ENCODE peak calls at places on chromosomes 11 and 22, in five cellular contexts. V is CD8-positive, alpha-beta T cell; O is IMR-90; X is K562; Z is prostate gland. E is an unnamed sample.

GRCh38 chr11:80960331-80961095 is 1519.7 kb upstream of the TENM4 start:
- DNase-seq in V (no peak), O (no peak), X (no peak), Z (no peak), E (no peak)

GRCh38 chr11:72721689-72722049 is 30.5 kb downstream of the ARAP1 start:
- DNase-seq in V (peak), O (no peak), X (no peak), Z (peak), E (no peak)

GRCh38 chr11:12834166-12834565 is 159.9 kb downstream of the TEAD1 start:
- DNase-seq in V (no peak), O (no peak), X (no peak), Z (no peak), E (no peak)

GRCh38 chr11:21321530-21321929 is 652.1 kb downstream of the NELL1 start:
- DNase-seq in V (no peak), O (no peak), X (no peak), Z (no peak), E (no peak)

GRCh38 chr11:61899146-61899841 is 7.9 kb upstream of the FADS3 start:
- DNase-seq in V (peak), O (peak), X (peak), Z (peak), E (no peak)

GRCh38 chr22:45916515-45916914 is 60.4 kb downstream of the WNT7B start:
- DNase-seq in V (no peak), O (no peak), X (no peak), Z (no peak), E (no peak)

GRCh38 chr11:106956887-106957505 is 61.3 kb downstream of the GUCY1A2 start:
- DNase-seq in V (no peak), O (no peak), X (no peak), Z (no peak), E (no peak)

GRCh38 chr22:47294222-47294532 is 531.7 kb downstream of the TBC1D22A start:
- DNase-seq in V (no peak), O (peak), X (no peak), Z (no peak), E (no peak)

DNA sequence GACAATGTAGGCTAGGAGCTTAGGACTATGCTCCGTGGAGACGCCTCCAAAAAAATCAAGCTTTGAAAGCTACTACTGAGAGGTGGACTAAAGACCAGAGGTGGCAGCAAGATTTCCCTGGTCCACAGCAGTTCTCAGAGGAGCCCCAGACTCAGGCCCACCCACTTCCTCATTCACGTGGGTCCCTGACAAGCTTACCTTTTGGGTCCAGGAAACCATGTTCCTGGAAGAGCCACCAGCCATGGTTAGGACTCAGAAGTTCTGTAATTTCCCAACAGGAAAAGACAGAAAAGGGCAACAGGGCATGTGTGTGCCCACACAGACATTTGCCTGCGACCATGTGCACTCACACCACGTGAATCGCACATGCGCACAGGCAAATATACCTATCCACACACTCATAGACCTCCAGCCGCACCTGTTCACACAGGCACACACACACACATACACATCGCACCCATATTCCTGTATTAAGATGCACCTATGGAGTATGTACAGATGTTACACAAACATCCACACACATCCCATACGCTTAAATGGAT is 42.9 kb downstream of the LRRC32 start:
- DNase-seq in V (no peak), O (no peak), X (no peak), Z (no peak), E (no peak)
- H3K27ac ChIP-seq in V (no peak), O (no peak), X (no peak), Z (no peak), E (no peak)

GRCh38 chr11:67401495-67402191 is at the start of gene PPP1CA:
- DNase-seq in V (peak), O (peak), X (peak), Z (peak), E (peak)
- TF ChIP-seq CTCF in V (peak), O (peak), X (peak), Z (peak), E (no peak)

GRCh38 chr22:37310075-37310606 is 27.8 kb downstream of the CYTH4 start:
- DNase-seq in V (no peak), O (no peak), X (peak), Z (no peak), E (no peak)
- H3K27ac ChIP-seq in V (no peak), O (no peak), X (peak), Z (no peak), E (no peak)

DNA sequence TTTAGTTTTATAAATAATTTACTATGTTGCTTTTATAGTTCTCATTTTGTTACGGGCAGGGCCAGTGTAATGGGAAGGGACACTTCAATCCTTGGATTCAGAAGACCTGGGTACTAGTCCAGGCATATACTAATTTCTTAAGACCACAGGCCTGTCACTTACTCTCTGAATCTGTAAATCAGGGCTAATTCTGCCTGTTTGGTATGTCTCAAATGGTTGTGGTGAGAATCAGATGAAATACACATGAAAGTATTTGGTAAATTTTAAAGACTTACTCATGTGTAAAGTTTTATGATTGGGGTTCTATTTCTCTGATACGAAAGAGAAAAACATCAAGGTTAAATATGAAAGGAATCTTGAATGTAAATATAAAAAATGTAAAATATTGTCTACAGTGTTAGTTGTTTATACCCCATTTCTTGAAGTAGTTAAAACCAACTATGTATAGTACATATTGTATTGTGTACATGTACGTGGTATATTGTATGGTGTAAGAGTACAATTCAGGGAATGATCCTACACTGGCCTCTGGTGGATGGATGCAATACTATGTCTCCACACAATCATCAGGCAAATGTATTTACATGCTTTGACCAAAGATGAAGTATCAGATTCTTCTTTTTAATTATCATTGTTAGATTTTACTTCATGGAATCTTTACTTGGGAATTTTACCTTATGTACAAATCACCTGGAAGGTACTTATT is 24.5 kb upstream of the RAG2 start:
- DNase-seq in V (no peak), O (peak), X (peak), Z (no peak), E (no peak)
- TF ChIP-seq CTCF in V (no peak), O (peak), X (peak), Z (peak), E (peak)

DNA sequence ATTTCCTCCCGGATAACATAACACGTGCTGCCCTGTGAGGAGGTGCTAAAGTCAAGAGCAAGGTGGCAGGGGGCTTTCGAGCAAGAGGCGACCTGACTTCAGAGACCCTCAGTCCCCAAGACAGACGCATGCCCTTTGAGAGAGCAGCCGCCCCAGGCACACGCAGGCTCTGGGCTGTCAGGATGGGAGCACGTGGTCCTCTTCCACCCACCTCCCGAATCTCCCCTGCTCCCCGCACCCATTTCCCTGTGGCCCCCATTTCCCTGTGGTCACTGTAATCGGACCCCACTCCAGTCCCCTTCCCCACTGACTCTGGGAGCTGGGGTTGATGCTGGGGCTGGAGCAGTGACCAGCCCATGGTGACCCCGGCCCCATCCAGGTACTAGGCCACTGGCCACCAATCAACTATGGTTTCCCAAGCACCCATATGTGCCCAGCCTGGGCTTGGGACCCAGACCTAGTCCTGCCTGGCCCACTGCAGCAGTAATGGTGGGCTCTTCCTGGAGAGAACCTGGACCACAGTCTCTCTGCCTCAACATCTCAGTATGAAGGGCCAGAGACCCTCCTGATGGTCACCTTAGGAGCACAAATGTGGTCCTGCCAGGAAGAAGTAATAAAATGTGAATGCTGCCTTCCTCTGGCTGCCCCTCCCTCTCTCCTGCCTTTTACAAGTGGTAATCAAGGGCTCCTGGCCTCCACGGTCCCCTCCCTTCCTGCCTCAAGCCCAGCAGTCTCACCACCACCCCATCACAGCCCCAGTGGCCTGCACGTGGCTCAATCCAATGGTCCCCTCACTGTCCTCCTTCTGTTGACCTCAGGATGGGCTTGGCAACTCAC is 39.0 kb downstream of the IGLL5 start:
- DNase-seq in V (no peak), O (no peak), X (peak), Z (no peak), E (no peak)
- H3K27ac ChIP-seq in V (no peak), O (no peak), X (no peak), Z (no peak), E (no peak)

GRCh38 chr11:93017821-93018690 is 48.6 kb downstream of the MTNR1B start:
- DNase-seq in V (no peak), O (no peak), X (no peak), Z (no peak), E (no peak)

GRCh38 chr11:93025558-93026255 is 56.3 kb downstream of the MTNR1B start:
- DNase-seq in V (no peak), O (no peak), X (no peak), Z (no peak), E (no peak)

GRCh38 chr11:93024376-93024775 is 54.9 kb downstream of the MTNR1B start:
- DNase-seq in V (no peak), O (peak), X (no peak), Z (no peak), E (no peak)

GRCh38 chr11:93016595-93016994 is 47.1 kb downstream of the MTNR1B start:
- DNase-seq in V (no peak), O (no peak), X (no peak), Z (no peak), E (no peak)

GRCh38 chr11:93020248-93021088 is 51.0 kb downstream of the MTNR1B start:
- DNase-seq in V (no peak), O (peak), X (no peak), Z (no peak), E (no peak)
- TF ChIP-seq CTCF in V (no peak), O (no peak), X (no peak), Z (no peak), E (no peak)

DNA sequence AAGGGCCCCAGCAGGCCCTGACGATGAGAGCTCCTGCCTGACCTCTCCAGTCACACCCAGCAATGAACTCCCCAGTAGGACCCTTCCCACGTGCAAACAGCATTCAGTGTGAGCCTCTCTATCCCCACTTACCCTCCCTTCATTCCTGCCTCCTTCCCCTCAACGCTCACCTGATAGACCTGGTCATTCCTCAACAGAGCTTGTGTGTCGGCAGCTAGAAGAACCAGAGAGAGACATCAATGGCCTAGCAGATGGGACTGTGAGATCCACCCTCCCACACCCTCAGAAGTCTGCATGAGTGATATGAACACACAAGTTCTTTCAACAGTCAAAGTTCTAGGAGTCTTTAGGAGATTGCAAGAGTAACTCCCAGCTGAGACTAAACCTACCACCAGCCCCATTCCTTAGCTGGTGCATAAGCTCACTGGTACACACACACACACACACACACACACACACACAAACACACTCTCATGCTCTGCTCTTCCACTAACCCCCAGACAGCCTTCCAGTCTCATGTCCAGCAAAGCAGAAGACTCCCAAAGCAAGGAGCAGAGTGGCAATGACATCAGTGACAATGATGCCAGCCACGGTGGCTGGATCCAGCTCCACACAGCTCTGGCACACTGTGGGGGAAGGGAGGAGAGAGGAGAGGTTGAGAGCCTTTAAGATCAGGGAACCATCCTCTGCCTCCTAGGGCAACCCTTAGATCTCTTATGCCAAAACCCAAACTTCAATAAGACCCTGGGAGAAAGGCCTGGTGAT is 3.0 kb downstream of the CD3D start:
- DNase-seq in V (peak), O (no peak), X (peak), Z (no peak), E (no peak)
- H3K27ac ChIP-seq in V (peak), O (no peak), X (peak), Z (no peak), E (no peak)

DNA sequence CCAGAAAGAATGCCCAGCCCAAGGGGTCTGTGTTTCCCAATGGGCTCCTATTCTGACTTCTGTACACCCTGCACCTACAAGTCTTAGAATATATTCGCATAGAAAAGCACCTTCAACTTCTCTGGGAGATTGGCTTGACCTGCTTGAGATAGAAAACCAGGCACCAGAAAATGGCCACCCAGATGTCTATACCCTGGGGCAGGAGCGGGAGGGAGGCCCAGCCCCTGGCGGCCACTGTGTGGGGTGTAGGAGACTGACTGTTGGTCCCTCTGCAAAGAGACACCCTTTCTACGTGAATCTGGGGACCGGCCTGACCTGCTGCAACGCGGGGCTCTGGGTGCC is 8.5 kb downstream of the DENND6B start:
- DNase-seq in V (no peak), O (no peak), X (no peak), Z (no peak), E (no peak)
- TF ChIP-seq CTCF in V (no peak), O (no peak), X (no peak), Z (no peak), E (no peak)

GRCh38 chr11:70206977-70207376 is 3.9 kb downstream of the FADD start:
- DNase-seq in V (no peak), O (no peak), X (no peak), Z (no peak), E (no peak)
- H3K27ac ChIP-seq in V (no peak), O (no peak), X (no peak), Z (no peak), E (no peak)

GRCh38 chr11:103338621-103339484 is 229.6 kb downstream of the DYNC2H1 start:
- DNase-seq in V (no peak), O (peak), X (no peak), Z (no peak), E (no peak)
- TF ChIP-seq CTCF in V (no peak), O (peak), X (no peak), Z (no peak), E (no peak)